ENCODE peak calls at places on chromosomes 4 and X, in four cellular contexts. Z is K562, O is GM12878, H is endothelial cell of umbilical vein. R is an unnamed sample.

GRCh38 chr4:79526970-79527565 is 119.0 kb upstream of the GK2 start:
- DNase-seq in O (no peak), Z (no peak), H (no peak), R (no peak)

GRCh38 chr4:81919238-81919637 is 447.5 kb upstream of the RASGEF1B start:
- DNase-seq in H (peak), O (no peak), Z (peak), R (peak)

GRCh38 chr4:2621419-2621818 is 85.0 kb downstream of the FAM193A start:
- DNase-seq in Z (no peak), H (no peak), O (no peak), R (no peak)

GRCh38 chrX:152725409-152725808 is 8.1 kb downstream of the CSAG1 start:
- DNase-seq in Z (no peak), O (no peak), H (no peak), R (no peak)

GRCh38 chr4:10158355-10158942 is 41.9 kb upstream of the WDR1 start:
- DNase-seq in Z (no peak), H (no peak), O (no peak), R (peak)

GRCh38 chr4:177986236-177986635 is 544.0 kb upstream of the AGA start:
- DNase-seq in O (no peak), H (no peak), Z (no peak), R (no peak)

GRCh38 chrX:18861436-18861950 is 122.4 kb downstream of the PHKA2 start:
- DNase-seq in H (no peak), Z (no peak), O (no peak), R (no peak)

GRCh38 chr4:144174401-144175067 is 34.0 kb upstream of the GYPA start:
- DNase-seq in Z (peak), O (peak), H (peak), R (peak)

GRCh38 chrX:130916636-130917422 is 13.8 kb upstream of the ENOX2 start:
- DNase-seq in Z (peak), O (no peak), H (peak), R (peak)

GRCh38 chr4:139916041-139916440 is 237.9 kb downstream of the MAML3 start:
- DNase-seq in H (no peak), O (no peak), Z (no peak), R (no peak)

GRCh38 chrX:154373340-154374306 is 811 bp downstream of the FLNA start:
- DNase-seq in H (peak), O (peak), Z (no peak), R (peak)

GRCh38 chr4:187424636-187425035 is 570.9 kb upstream of the ZFP42 start:
- DNase-seq in O (no peak), Z (no peak), H (no peak), R (no peak)

GRCh38 chr4:120830204-120830603 is 92.3 kb downstream of the PRDM5 start:
- DNase-seq in H (peak), O (no peak), Z (no peak), R (peak)

GRCh38 chrX:136865270-136866168 is 15.0 kb downstream of the RBMX start:
- DNase-seq in H (no peak), O (no peak), Z (no peak), R (no peak)

GRCh38 chr4:93777081-93777460 is 51.5 kb upstream of the ATOH1 start:
- DNase-seq in O (no peak), H (no peak), Z (no peak), R (no peak)

GRCh38 chr4:2395584-2395983 is 22.9 kb downstream of the ZFYVE28 start:
- DNase-seq in Z (peak), O (no peak), H (no peak), R (no peak)

GRCh38 chr4:112511294-112512118 is 4.5 kb downstream of the NEUROG2 start:
- DNase-seq in H (no peak), Z (no peak), O (no peak), R (no peak)

GRCh38 chr4:168908093-168908492 is 102.0 kb downstream of the CBR4 start:
- DNase-seq in Z (no peak), H (no peak), O (no peak), R (peak)

GRCh38 chr4:9963328-9963727 is 58.0 kb downstream of the SLC2A9 start:
- DNase-seq in H (no peak), Z (no peak), O (no peak), R (no peak)

GRCh38 chr4:27154706-27155105 is 294.1 kb downstream of the STIM2 start:
- DNase-seq in O (no peak), Z (no peak), H (no peak), R (peak)

GRCh38 chr4:184147858-184148799 is 69.5 kb downstream of the ENPP6 start:
- DNase-seq in Z (no peak), H (no peak), O (no peak), R (peak)

GRCh38 chrX:1355131-1355799 is 18.7 kb downstream of the IL3RA start:
- DNase-seq in O (no peak), H (no peak), Z (no peak), R (no peak)

GRCh38 chr4:188295899-188296298 is 156.7 kb downstream of the TRIML1 start:
- DNase-seq in Z (no peak), O (no peak), H (no peak), R (peak)

GRCh38 chrX:108268434-108269080 is 169.7 kb downstream of the COL4A6 start:
- DNase-seq in Z (no peak), H (peak), O (no peak), R (no peak)

GRCh38 chr4:93779228-93779627 is 49.3 kb upstream of the ATOH1 start:
- DNase-seq in Z (no peak), O (no peak), H (no peak), R (no peak)

GRCh38 chrX:20514358-20514757 is 247.6 kb upstream of the RPS6KA3 start:
- DNase-seq in O (no peak), Z (no peak), H (peak), R (peak)

GRCh38 chrX:139091086-139091485 is 379.6 kb upstream of the FGF13 start:
- DNase-seq in Z (no peak), O (no peak), H (no peak), R (no peak)

GRCh38 chr4:145557720-145558119 is 61.5 kb upstream of the MMAA start:
- DNase-seq in O (peak), H (peak), Z (peak), R (peak)

GRCh38 chrX:133215747-133216146 is 2.4 kb downstream of the TFDP3 start:
- DNase-seq in H (no peak), Z (peak), O (no peak), R (peak)

GRCh38 chrX:16082470-16083085 is 40.8 kb upstream of the GRPR start:
- DNase-seq in O (no peak), Z (no peak), H (no peak), R (no peak)

GRCh38 chr4:166044871-166045270 is 171.8 kb downstream of the TLL1 start:
- DNase-seq in Z (no peak), H (no peak), O (no peak), R (no peak)

GRCh38 chr4:17197070-17197469 is 298.6 kb upstream of the LDB2 start:
- DNase-seq in H (no peak), O (no peak), Z (no peak), R (no peak)

GRCh38 chr4:43337707-43338106 is 445.2 kb downstream of the GRXCR1 start:
- DNase-seq in H (no peak), Z (no peak), O (no peak), R (peak)

GRCh38 chrX:88612870-88613329 is 134.1 kb upstream of the CPXCR1 start:
- DNase-seq in Z (no peak), H (no peak), O (no peak), R (no peak)

GRCh38 chr4:80459918-80460473 is 124.5 kb downstream of the CFAP299 start:
- DNase-seq in O (no peak), H (no peak), Z (no peak), R (no peak)

GRCh38 chrX:150038356-150038755 is 100.1 kb upstream of the EOLA2 start:
- DNase-seq in H (no peak), O (no peak), Z (no peak), R (no peak)

GRCh38 chrX:7059214-7059838 is 88.2 kb upstream of the STS start:
- DNase-seq in Z (no peak), H (no peak), O (peak), R (no peak)
- TF ChIP-seq FOS in Z (no peak), H (no peak), O (no peak), R (no peak)

DNA sequence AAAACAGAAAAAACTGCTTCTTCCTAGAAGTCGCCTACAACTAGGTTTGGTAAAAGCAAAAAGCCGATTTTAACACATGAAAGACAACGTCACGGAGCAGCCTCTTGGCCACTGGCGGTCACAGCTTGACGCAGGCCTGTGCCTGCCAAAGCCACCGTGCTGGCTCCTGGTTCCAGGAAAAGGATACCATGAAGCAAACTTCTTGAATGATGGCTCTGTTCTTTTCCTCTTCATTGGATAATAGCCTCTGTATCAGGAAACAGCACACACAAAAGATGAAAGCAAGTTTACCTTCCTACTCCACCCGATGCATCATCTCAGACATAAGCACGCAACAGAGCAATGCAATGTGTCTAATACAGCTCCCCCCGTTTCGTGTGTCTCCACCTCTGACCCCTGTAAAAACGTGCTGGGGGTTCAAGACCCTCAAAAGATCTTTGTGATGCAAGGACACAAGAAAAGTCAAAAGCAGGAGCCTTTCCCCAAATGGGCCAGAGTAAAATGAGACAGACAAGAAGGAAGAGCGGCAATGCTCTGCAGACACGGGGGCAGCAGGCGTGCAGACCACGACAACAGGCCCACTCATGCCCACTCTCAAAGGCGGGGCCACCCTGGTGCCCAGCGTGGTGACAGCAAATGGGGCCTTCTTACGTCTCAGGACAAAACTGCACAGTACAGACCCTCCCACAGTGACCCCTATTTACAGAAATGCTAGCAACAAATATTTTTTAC is 19.4 kb downstream of the GAK start:
- DNase-seq in H (no peak), O (no peak), Z (no peak), R (no peak)
- TF ChIP-seq FOS in H (no peak), O (no peak), Z (no peak), R (no peak)

DNA sequence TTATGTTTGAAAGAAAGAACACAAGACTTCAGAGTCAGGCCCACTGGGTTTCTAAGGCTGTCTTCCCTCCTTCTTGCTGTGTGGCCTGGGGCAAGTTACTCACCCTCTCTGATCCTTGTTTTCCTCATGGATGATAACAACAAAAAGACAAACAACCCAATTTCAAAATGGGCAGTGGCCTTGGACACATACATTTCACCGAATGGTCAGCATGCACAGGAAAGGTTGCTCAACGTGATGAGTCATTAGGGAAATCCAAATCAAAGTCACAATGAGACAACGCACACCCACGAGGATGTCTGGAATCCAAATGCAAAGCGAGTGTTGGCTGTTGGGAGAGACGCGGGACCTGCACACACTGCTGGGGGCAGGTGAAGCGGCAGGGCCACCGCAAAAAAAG is 50.8 kb upstream of the PPP2R2C start:
- DNase-seq in O (no peak), H (no peak), Z (no peak), R (peak)
- TF ChIP-seq FOS in O (no peak), H (no peak), Z (no peak), R (no peak)

GRCh38 chr4:19772581-19772980 is 479.1 kb upstream of the SLIT2 start:
- DNase-seq in O (no peak), H (no peak), Z (no peak), R (no peak)

GRCh38 chr4:19780871-19781270 is 470.8 kb upstream of the SLIT2 start:
- DNase-seq in H (no peak), Z (no peak), O (no peak), R (no peak)

GRCh38 chr4:19776929-19777328 is 474.8 kb upstream of the SLIT2 start:
- DNase-seq in Z (no peak), O (no peak), H (peak), R (peak)

GRCh38 chr4:19774690-19775256 is 476.9 kb upstream of the SLIT2 start:
- DNase-seq in H (no peak), O (no peak), Z (no peak), R (peak)

DNA sequence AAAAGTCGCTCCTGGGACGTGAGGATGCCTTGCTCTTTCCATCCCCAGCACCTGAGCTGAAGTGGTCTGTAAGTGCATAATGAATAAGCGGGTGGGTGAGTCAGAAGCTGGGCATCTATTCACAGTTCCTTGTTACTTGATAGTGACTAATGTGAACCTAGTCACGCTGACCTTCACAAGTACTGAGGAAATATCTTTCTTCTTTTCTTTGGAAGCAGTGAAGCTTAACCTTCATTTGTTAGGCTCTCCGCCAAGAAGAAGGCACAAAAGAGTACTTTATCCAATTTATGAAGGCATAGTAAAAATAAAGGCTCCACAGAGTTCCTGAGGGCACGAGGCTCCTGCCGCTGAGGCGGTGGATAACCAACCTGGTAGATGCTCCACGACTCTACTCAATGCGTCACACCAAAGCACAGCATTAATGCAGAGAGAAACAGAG is 475.7 kb upstream of the SLIT2 start:
- DNase-seq in Z (no peak), O (no peak), H (peak), R (peak)
- TF ChIP-seq FOS in Z (no peak), O (no peak), H (peak), R (peak)

DNA sequence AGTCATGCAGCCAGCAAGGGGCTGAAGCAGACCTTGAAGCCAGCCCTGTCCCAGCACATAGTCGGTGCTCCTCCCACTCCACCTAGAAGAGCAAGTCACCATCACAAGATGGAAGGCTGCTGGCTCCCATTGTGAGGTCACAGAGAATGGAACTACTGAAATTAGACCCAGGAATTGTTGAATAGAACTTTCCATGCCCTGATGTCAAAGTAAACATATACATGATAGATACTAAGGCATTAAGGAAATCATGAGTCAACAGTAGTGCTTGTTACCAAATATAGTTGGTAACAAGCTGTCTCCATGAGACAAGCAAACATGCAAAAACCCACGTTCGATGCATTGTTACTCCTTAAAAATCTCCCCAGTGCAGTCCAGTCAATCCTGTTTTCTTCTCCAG is 177.1 kb upstream of the MID1 start:
- DNase-seq in Z (no peak), O (no peak), H (peak), R (peak)
- TF ChIP-seq FOS in Z (no peak), O (no peak), H (no peak), R (no peak)

DNA sequence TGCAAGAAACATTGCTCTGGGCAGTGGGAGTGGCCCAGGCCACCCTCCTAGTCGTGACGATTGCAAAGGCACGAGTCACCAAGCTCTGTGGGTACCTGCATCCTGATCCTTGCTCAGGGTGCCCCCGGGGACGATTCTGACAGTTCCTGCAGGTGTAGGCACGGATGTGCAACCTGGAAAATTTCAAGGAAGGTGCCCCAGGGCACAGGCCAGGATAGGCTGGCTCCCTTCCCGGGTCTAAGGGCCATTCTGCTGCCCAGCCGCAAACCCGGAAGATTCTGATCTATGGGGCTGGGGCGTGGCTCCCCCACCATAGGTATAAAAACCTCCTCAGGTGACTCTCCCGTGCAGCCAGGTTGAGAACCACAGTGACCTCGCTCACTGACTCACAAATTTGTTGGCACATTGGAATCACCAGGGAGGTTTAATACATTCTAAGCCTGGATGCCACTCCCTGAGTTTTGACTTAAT is 228.5 kb downstream of the PTTG2 start:
- DNase-seq in O (no peak), Z (no peak), H (no peak), R (no peak)
- TF ChIP-seq FOS in O (no peak), Z (no peak), H (no peak), R (no peak)

GRCh38 chr4:41204400-41204978 is 9.9 kb downstream of the APBB2 start:
- DNase-seq in H (peak), Z (no peak), O (no peak), R (peak)
- TF ChIP-seq FOS in H (peak), Z (no peak), O (no peak), R (peak)

GRCh38 chr4:25437951-25438350 is 60.9 kb downstream of the ANAPC4 start:
- DNase-seq in Z (no peak), H (no peak), O (no peak), R (no peak)

GRCh38 chr4:25439913-25440477 is 62.9 kb downstream of the ANAPC4 start:
- DNase-seq in H (peak), O (peak), Z (peak), R (peak)

GRCh38 chr4:25441519-25442117 is 64.6 kb downstream of the ANAPC4 start:
- DNase-seq in H (peak), O (no peak), Z (peak), R (peak)

GRCh38 chr4:25442863-25443307 is 65.8 kb downstream of the ANAPC4 start:
- DNase-seq in Z (no peak), H (no peak), O (no peak), R (no peak)

GRCh38 chr4:25440478-25441030 is 63.5 kb downstream of the ANAPC4 start:
- DNase-seq in Z (no peak), H (peak), O (no peak), R (no peak)
- TF ChIP-seq FOS in Z (no peak), H (no peak), O (no peak), R (no peak)